ENCODE peak calls at places on chromosomes 6 and 20, in seven cellular contexts. One of them, this sample, is unnamed.

GRCh38 chr6:146891615-146892265 is 293.0 kb downstream of the ADGB start:
- DNase-seq in AG08396: no peak
- DNase-seq in stimulated activated CD4-positive, alpha-beta T cell treated with anti-CD3 and anti-CD28 coated beads, TNF-alpha, amount 100 ng/mL, for 4 hours: no peak
- DNase-seq in PC-9: no peak
- DNase-seq in GM20000: no peak
- DNase-seq in stimulated activated CD8-positive, alpha-beta memory T cell treated with anti-CD3 and anti-CD28 coated beads, Interleukin-7, amount 100 ng/mL, for 1 hour: no peak
- DNase-seq in pons: no peak
- DNase-seq in this sample: no peak

GRCh38 chr20:45358282-45359068 is 4.5 kb upstream of the SYS1 start:
- DNase-seq in PC-9: no peak
- DNase-seq in AG08396: no peak
- DNase-seq in pons: peak
- DNase-seq in stimulated activated CD8-positive, alpha-beta memory T cell treated with anti-CD3 and anti-CD28 coated beads, Interleukin-7, amount 100 ng/mL, for 1 hour: no peak
- DNase-seq in GM20000: no peak
- DNase-seq in stimulated activated CD4-positive, alpha-beta T cell treated with anti-CD3 and anti-CD28 coated beads, TNF-alpha, amount 100 ng/mL, for 4 hours: no peak
- DNase-seq in this sample: peak

GRCh38 chr6:149480502-149481280 is 4.1 kb downstream of the ZC3H12D start:
- DNase-seq in stimulated activated CD8-positive, alpha-beta memory T cell treated with anti-CD3 and anti-CD28 coated beads, Interleukin-7, amount 100 ng/mL, for 1 hour: no peak
- DNase-seq in GM20000: no peak
- DNase-seq in stimulated activated CD4-positive, alpha-beta T cell treated with anti-CD3 and anti-CD28 coated beads, TNF-alpha, amount 100 ng/mL, for 4 hours: peak
- DNase-seq in pons: no peak
- DNase-seq in AG08396: no peak
- DNase-seq in PC-9: no peak
- DNase-seq in this sample: no peak

GRCh38 chr6:35948725-35949124 is 27.8 kb upstream of the SRPK1 start:
- DNase-seq in stimulated activated CD4-positive, alpha-beta T cell treated with anti-CD3 and anti-CD28 coated beads, TNF-alpha, amount 100 ng/mL, for 4 hours: no peak
- DNase-seq in pons: peak
- DNase-seq in stimulated activated CD8-positive, alpha-beta memory T cell treated with anti-CD3 and anti-CD28 coated beads, Interleukin-7, amount 100 ng/mL, for 1 hour: no peak
- DNase-seq in AG08396: no peak
- DNase-seq in GM20000: no peak
- DNase-seq in PC-9: no peak
- DNase-seq in this sample: no peak

GRCh38 chr6:90222724-90223198 is 73.9 kb downstream of the BACH2 start:
- DNase-seq in stimulated activated CD8-positive, alpha-beta memory T cell treated with anti-CD3 and anti-CD28 coated beads, Interleukin-7, amount 100 ng/mL, for 1 hour: no peak
- DNase-seq in AG08396: no peak
- DNase-seq in GM20000: no peak
- DNase-seq in PC-9: peak
- DNase-seq in pons: no peak
- DNase-seq in stimulated activated CD4-positive, alpha-beta T cell treated with anti-CD3 and anti-CD28 coated beads, TNF-alpha, amount 100 ng/mL, for 4 hours: peak
- DNase-seq in this sample: no peak

GRCh38 chr6:143688681-143689080 is 10.9 kb downstream of the PHACTR2 start:
- DNase-seq in stimulated activated CD8-positive, alpha-beta memory T cell treated with anti-CD3 and anti-CD28 coated beads, Interleukin-7, amount 100 ng/mL, for 1 hour: no peak
- DNase-seq in pons: no peak
- DNase-seq in PC-9: no peak
- DNase-seq in stimulated activated CD4-positive, alpha-beta T cell treated with anti-CD3 and anti-CD28 coated beads, TNF-alpha, amount 100 ng/mL, for 4 hours: no peak
- DNase-seq in GM20000: no peak
- DNase-seq in AG08396: no peak
- DNase-seq in this sample: no peak

GRCh38 chr20:13396036-13396435 is 175.0 kb downstream of the ISM1 start:
- DNase-seq in GM20000: no peak
- DNase-seq in stimulated activated CD8-positive, alpha-beta memory T cell treated with anti-CD3 and anti-CD28 coated beads, Interleukin-7, amount 100 ng/mL, for 1 hour: no peak
- DNase-seq in pons: no peak
- DNase-seq in stimulated activated CD4-positive, alpha-beta T cell treated with anti-CD3 and anti-CD28 coated beads, TNF-alpha, amount 100 ng/mL, for 4 hours: no peak
- DNase-seq in PC-9: no peak
- DNase-seq in AG08396: no peak
- DNase-seq in this sample: peak

GRCh38 chr20:57905448-57905847 is 195.6 kb upstream of the PMEPA1 start:
- DNase-seq in GM20000: no peak
- DNase-seq in stimulated activated CD8-positive, alpha-beta memory T cell treated with anti-CD3 and anti-CD28 coated beads, Interleukin-7, amount 100 ng/mL, for 1 hour: no peak
- DNase-seq in pons: no peak
- DNase-seq in PC-9: no peak
- DNase-seq in stimulated activated CD4-positive, alpha-beta T cell treated with anti-CD3 and anti-CD28 coated beads, TNF-alpha, amount 100 ng/mL, for 4 hours: no peak
- DNase-seq in AG08396: no peak
- DNase-seq in this sample: no peak

GRCh38 chr6:4055420-4056041 is 23.4 kb downstream of the FAM217A start:
- DNase-seq in PC-9: peak
- DNase-seq in stimulated activated CD4-positive, alpha-beta T cell treated with anti-CD3 and anti-CD28 coated beads, TNF-alpha, amount 100 ng/mL, for 4 hours: no peak
- DNase-seq in GM20000: no peak
- DNase-seq in pons: peak
- DNase-seq in AG08396: peak
- DNase-seq in stimulated activated CD8-positive, alpha-beta memory T cell treated with anti-CD3 and anti-CD28 coated beads, Interleukin-7, amount 100 ng/mL, for 1 hour: no peak
- DNase-seq in this sample: peak

GRCh38 chr20:46406986-46407670 is 713 bp upstream of the ELMO2 start:
- DNase-seq in GM20000: peak
- DNase-seq in PC-9: no peak
- DNase-seq in stimulated activated CD4-positive, alpha-beta T cell treated with anti-CD3 and anti-CD28 coated beads, TNF-alpha, amount 100 ng/mL, for 4 hours: peak
- DNase-seq in stimulated activated CD8-positive, alpha-beta memory T cell treated with anti-CD3 and anti-CD28 coated beads, Interleukin-7, amount 100 ng/mL, for 1 hour: peak
- DNase-seq in pons: no peak
- DNase-seq in AG08396: no peak
- DNase-seq in this sample: no peak

GRCh38 chr20:50005378-50006020 is 22.7 kb downstream of the SNAI1 start:
- DNase-seq in PC-9: no peak
- DNase-seq in pons: no peak
- DNase-seq in GM20000: no peak
- DNase-seq in stimulated activated CD4-positive, alpha-beta T cell treated with anti-CD3 and anti-CD28 coated beads, TNF-alpha, amount 100 ng/mL, for 4 hours: no peak
- DNase-seq in AG08396: no peak
- DNase-seq in stimulated activated CD8-positive, alpha-beta memory T cell treated with anti-CD3 and anti-CD28 coated beads, Interleukin-7, amount 100 ng/mL, for 1 hour: no peak
- DNase-seq in this sample: no peak

GRCh38 chr20:62507991-62508640 is 32.3 kb upstream of the GATA5 start:
- DNase-seq in stimulated activated CD4-positive, alpha-beta T cell treated with anti-CD3 and anti-CD28 coated beads, TNF-alpha, amount 100 ng/mL, for 4 hours: no peak
- DNase-seq in stimulated activated CD8-positive, alpha-beta memory T cell treated with anti-CD3 and anti-CD28 coated beads, Interleukin-7, amount 100 ng/mL, for 1 hour: no peak
- DNase-seq in pons: no peak
- DNase-seq in PC-9: no peak
- DNase-seq in AG08396: no peak
- DNase-seq in GM20000: no peak
- DNase-seq in this sample: no peak

GRCh38 chr20:37880726-37881591 is 22.0 kb upstream of the VSTM2L start:
- DNase-seq in stimulated activated CD4-positive, alpha-beta T cell treated with anti-CD3 and anti-CD28 coated beads, TNF-alpha, amount 100 ng/mL, for 4 hours: no peak
- DNase-seq in GM20000: no peak
- DNase-seq in stimulated activated CD8-positive, alpha-beta memory T cell treated with anti-CD3 and anti-CD28 coated beads, Interleukin-7, amount 100 ng/mL, for 1 hour: no peak
- DNase-seq in AG08396: no peak
- DNase-seq in PC-9: peak
- DNase-seq in pons: no peak
- DNase-seq in this sample: no peak